ENCODE peak calls at places on chromosomes 12 and 14, in five cellular contexts. M is PC-3, T is progenitor cell of endocrine pancreas, N is foreskin fibroblast, E is K562. D is an unnamed sample.

GRCh38 chr12:65266408-65266807 is 12.1 kb upstream of the MSRB3 start:
- DNase-seq in N (no peak), M (no peak), T (no peak), E (no peak), D (no peak)

GRCh38 chr14:73764406-73764805 is 50.2 kb upstream of the PNMA1 start:
- DNase-seq in N (no peak), M (no peak), T (no peak), E (no peak), D (no peak)

GRCh38 chr12:133264173-133264572 is 28.5 kb upstream of the ANHX start:
- DNase-seq in N (no peak), M (no peak), E (no peak), T (no peak), D (no peak)

GRCh38 chr14:101457936-101458535 is 103.3 kb upstream of the DIO3 start:
- DNase-seq in M (no peak), T (no peak), E (no peak), N (no peak), D (no peak)

GRCh38 chr12:53719649-53720048 is 7.6 kb downstream of the CALCOCO1 start:
- DNase-seq in T (no peak), E (no peak), N (no peak), M (no peak), D (no peak)

GRCh38 chr14:102516531-102517411 is 7.2 kb upstream of the ANKRD9 start:
- DNase-seq in M (peak), N (peak), E (peak), T (peak), D (peak)

GRCh38 chr12:55847603-55848329 is 5.0 kb upstream of the MMP19 start:
- DNase-seq in N (peak), M (peak), T (no peak), E (peak), D (no peak)

GRCh38 chr12:91506461-91506860 is 323.8 kb upstream of the DCN start:
- DNase-seq in M (no peak), E (no peak), N (no peak), T (no peak), D (no peak)

GRCh38 chr12:132214906-132215643 is 70.8 kb downstream of the NOC4L start:
- DNase-seq in N (no peak), E (no peak), M (no peak), T (no peak), D (no peak)

GRCh38 chr14:104299993-104300761 is 161.8 kb downstream of the KIF26A start:
- DNase-seq in E (no peak), M (no peak), T (no peak), N (no peak), D (no peak)

GRCh38 chr14:64623576-64624165 is 73.9 kb downstream of the PPP1R36 start:
- DNase-seq in E (no peak), T (no peak), M (no peak), N (no peak), D (no peak)

GRCh38 chr12:52949413-52950331 is 754 bp downstream of the KRT18 start:
- DNase-seq in M (peak), T (peak), N (peak), E (peak), D (no peak)

GRCh38 chr12:43957732-43958131 is 121.9 kb downstream of the TMEM117 start:
- DNase-seq in N (peak), E (peak), M (peak), T (no peak), D (no peak)

GRCh38 chr12:110059651-110060000 is 11.3 kb upstream of the C12orf76 start:
- DNase-seq in E (no peak), T (no peak), M (no peak), N (no peak), D (no peak)

DNA sequence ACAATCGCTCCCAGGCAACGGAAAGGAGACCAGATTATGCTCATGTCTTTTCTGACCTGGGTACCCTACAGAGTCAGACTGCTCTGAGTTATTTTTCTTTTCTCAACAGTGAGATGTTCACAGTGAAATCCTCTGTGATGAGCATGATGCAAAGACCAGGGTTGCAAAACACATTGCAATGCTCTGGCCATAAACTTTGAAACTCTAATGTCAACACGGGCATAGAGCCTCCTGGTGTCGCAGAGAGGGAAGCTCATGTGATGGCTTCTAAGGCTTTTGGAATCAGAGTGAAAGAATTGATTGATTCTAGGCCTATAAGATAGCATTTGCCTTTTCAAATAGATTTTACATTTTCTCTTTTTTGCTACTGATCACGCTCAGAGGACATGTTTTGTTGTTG is 193.4 kb downstream of the RASSF9 start:
- DNase-seq in M (peak), N (peak), E (no peak), T (no peak), D (no peak)
- TF ChIP-seq CTCF in M (peak), N (peak), E (no peak), T (peak), D (no peak)

GRCh38 chr14:22303589-22304195 is 285.3 kb downstream of the DAD1 start:
- DNase-seq in T (no peak), N (peak), E (no peak), M (peak), D (no peak)
- TF ChIP-seq CTCF in T (peak), N (peak), E (no peak), M (peak), D (peak)

GRCh38 chr12:94148841-94149780 is 734 bp downstream of the PLXNC1 start:
- DNase-seq in T (peak), M (no peak), N (peak), E (no peak), D (peak)
- TF ChIP-seq CTCF in T (peak), M (peak), N (peak), E (no peak), D (peak)

DNA sequence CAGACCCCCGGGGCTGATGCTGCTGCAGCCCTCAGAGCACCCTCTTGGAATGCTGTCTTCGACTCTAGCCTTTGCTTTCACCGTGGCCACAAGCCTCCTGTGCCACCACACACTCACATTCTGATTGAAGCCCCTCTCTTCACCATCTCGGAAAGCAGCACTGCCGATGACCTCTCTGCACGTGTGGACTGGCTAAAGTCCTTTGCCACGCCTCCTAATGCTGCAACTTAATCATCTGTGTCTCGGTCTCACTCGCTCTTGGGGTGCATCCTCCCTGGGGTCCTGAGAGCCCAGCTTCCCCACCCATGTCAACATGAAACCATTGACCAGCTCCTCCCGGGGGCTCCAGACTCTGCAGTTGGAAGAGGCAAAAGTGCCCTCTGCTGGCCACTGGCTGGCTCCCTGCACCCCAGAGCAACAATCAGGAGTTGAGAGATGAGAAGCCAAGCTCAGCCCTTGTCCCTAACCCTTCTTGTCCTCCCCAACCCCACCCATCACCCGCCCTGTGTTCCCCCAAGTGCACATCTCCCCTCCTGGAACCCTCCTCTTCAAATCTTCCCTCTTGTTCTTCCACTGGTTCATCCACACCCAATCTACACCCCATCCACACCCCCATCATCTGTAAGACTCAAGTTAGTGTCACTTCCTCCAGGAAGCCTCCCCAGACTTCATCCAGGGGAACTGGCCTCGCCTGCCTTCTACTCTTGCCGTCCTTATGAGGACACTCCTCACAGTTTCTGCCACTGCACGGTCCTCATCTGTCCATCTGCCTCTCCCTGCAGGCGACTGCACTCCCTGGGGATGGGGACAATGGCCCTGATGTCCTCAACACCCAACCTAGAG is 23.6 kb upstream of the FAM181A start:
- DNase-seq in M (peak), N (no peak), E (peak), T (no peak), D (no peak)
- TF ChIP-seq CTCF in M (peak), N (peak), E (peak), T (peak), D (peak)

GRCh38 chr12:63770375-63770774 is 9.3 kb upstream of the RXYLT1 start:
- DNase-seq in T (no peak), M (no peak), E (no peak), N (no peak), D (no peak)

GRCh38 chr12:63764481-63764880 is 15.2 kb upstream of the RXYLT1 start:
- DNase-seq in N (peak), M (no peak), T (no peak), E (no peak), D (no peak)

GRCh38 chr12:63766498-63766897 is 13.2 kb upstream of the RXYLT1 start:
- DNase-seq in E (no peak), M (peak), N (peak), T (no peak), D (no peak)
- TF ChIP-seq CTCF in E (no peak), M (peak), N (no peak), T (no peak), D (peak)

DNA sequence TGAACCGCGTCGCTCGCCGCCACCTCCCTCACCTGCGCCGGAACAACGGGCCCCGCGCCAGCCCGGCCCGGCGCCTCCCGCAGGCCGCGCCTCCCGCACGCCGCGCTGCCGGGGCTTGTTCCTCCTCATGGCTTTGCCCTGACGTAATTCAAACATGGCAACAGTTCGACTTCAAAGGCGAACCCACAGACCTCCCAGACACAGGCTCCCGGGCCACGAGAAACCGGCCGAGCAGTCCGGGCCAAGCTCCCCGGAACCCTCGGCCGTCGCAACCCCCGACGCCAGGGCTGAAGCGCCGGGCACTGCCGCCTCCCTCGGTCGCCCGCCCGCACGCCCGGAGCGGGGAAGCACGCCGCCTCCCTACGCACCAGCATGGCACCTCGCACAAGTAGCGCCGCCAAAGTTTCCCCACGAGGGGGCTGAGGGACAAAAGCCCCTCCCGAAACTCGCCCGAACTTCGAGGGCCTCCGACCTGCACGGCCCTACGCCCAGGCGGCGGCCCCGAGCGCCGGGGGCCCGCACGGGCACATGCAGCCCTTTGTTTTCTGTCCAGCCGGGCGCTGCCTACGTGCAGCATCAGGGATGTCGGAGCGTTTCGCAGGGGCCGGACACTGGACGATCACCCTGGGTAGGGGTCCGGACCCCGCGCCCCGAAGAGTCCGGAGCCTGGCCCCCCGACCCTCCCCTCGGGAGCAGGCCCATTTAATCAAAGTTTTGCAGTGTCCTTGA is 1.7 kb downstream of the SINHCAF start:
- DNase-seq in N (peak), M (peak), T (peak), E (peak), D (no peak)
- TF ChIP-seq CTCF in N (no peak), M (no peak), T (peak), E (no peak), D (no peak)